ENCODE peak calls at places on chromosome 16, in nine cellular contexts. A is HCT116; B is SK-N-SH; U is pancreas; D is kidney; Y is heart right ventricle; X is endodermal cell; S is small intestine; C is CD8-positive, alpha-beta memory T cell. I is an unnamed sample.

GRCh38 chr16:56600398-56600999 is 7.9 kb upstream of the MT2A start:
- DNase-seq in X (peak; percentile 73), D (no peak), A (peak; percentile 55), S (peak; percentile 55), C (no peak), B (peak; percentile 72), Y (no peak), U (no peak), I (peak; percentile 41)

GRCh38 chr16:82156761-82157654 is 13.0 kb downstream of the MPHOSPH6 start:
- DNase-seq in Y (no peak), X (no peak), C (no peak), B (no peak), A (no peak), U (no peak), S (no peak), D (peak; percentile 73), I (no peak)

GRCh38 chr16:54493594-54493993 is 207.0 kb upstream of the IRX3 start:
- DNase-seq in C (no peak), A (no peak), B (no peak), S (no peak), Y (no peak), X (no peak), U (no peak), D (no peak), I (no peak)

GRCh38 chr16:86215979-86216585 is 294.2 kb upstream of the FOXF1 start:
- DNase-seq in C (no peak), A (no peak), Y (no peak), B (no peak), S (no peak), D (peak; percentile 22), X (no peak), U (peak; percentile 61), I (no peak)

GRCh38 chr16:84054916-84055315 is 12.3 kb upstream of the SLC38A8 start:
- DNase-seq in B (no peak), U (no peak), X (peak; percentile 84), S (no peak), Y (no peak), C (no peak), A (no peak), D (peak; percentile 45), I (no peak)

GRCh38 chr16:79169239-79169638 is 431.3 kb downstream of the MAF start:
- DNase-seq in S (no peak), X (peak; percentile 85), A (no peak), Y (no peak), U (no peak), C (no peak), D (no peak), B (no peak), I (no peak)

GRCh38 chr16:71846443-71846842 is 667 bp downstream of the ATXN1L start:
- DNase-seq in D (no peak), B (peak; percentile 27), A (no peak), S (peak; percentile 30), Y (no peak), X (peak; percentile 65), C (no peak), U (no peak), I (peak; percentile 15)

GRCh38 chr16:4315185-4316102 is at the start of gene GLIS2:
- DNase-seq in U (peak; percentile 82), D (peak; percentile 94), C (no peak), X (peak; percentile 90), Y (peak; percentile 71), S (no peak), A (peak; percentile 28), B (peak; percentile 94), I (no peak)

GRCh38 chr16:84603115-84603816 is 14.6 kb downstream of the COTL1 start:
- DNase-seq in A (peak; percentile 55), C (no peak), B (no peak), S (peak; percentile 20), Y (peak; percentile 58), D (peak; percentile 94), U (no peak), X (no peak), I (no peak)

GRCh38 chr16:89890886-89891657 is 17.7 kb downstream of the TCF25 start:
- DNase-seq in D (no peak), X (no peak), Y (no peak), U (peak; percentile 50), A (no peak), C (no peak), B (no peak), S (no peak), I (no peak)

GRCh38 chr16:89895482-89896250 is 22.3 kb downstream of the TCF25 start:
- DNase-seq in B (no peak), A (no peak), U (peak; percentile 26), S (no peak), C (no peak), Y (no peak), X (no peak), D (no peak), I (no peak)

GRCh38 chr16:89892055-89892630 is 18.8 kb downstream of the TCF25 start:
- DNase-seq in D (no peak), C (no peak), S (no peak), Y (no peak), B (no peak), X (no peak), A (no peak), U (peak; percentile 64), I (no peak)

GRCh38 chr16:89892635-89893034 is 19.2 kb downstream of the TCF25 start:
- DNase-seq in D (no peak), B (no peak), S (no peak), U (peak; percentile 46), C (no peak), Y (no peak), A (no peak), X (no peak), I (no peak)

DNA sequence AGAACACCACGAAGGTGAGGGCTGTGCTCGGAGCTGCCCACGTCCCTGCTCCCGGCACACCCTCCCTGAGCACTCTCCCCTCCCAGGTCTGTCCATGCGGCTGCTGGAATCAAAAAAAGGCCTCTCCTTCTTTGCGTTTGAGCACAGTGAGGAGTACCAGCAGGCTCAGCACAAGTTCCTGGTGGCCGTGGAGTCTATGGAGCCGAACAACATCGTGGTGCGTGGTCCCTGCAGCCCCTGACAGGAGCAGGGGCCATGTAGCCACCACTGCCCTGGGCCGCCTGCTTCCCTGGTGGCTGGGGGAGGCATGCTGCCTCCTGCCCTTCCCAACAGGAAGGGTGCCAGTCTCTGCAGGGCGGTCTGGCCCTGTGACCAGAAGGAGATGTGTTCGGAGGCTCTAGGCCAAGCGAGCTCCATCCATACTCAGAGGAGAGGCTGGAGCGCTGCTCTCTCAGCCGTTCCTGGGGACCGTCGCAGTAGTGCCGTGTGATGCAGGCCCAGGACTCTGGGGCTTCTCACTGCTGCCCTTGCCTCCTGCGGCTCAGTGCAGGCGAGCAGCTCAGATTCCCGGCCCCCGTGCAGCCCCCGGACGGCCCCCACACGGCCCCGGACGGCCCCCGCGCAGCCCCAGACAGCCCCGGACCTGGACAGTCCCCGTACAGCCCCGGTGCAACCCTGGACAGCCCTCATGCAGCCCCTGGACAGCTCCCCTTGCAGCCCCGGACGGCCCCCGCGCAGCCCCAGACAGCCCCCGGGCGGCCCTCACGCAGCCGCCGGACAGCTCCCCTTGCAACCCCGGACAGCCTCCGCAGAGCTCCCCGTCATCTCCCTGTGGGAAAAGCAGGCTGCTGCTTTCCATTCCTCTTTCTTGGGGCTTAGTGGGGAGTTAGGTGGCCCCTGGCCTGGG is 20.5 kb downstream of the TCF25 start:
- DNase-seq in D (no peak), X (no peak), C (no peak), Y (no peak), U (peak; percentile 67), B (no peak), A (no peak), S (no peak), I (no peak)
- H3K27ac ChIP-seq in D (no peak overlapping the region), X (no peak overlapping the region), C (no peak overlapping the region), Y (no peak overlapping the region), U (no peak overlapping the region), B (no peak overlapping the region), A (no peak overlapping the region), S (no peak overlapping the region), I (no peak overlapping the region)

GRCh38 chr16:49491111-49491670 is 117.6 kb downstream of the C16orf78 start:
- DNase-seq in Y (no peak), S (no peak), C (no peak), U (no peak), B (no peak), D (no peak), A (no peak), X (no peak), I (no peak)
- H3K4me3 ChIP-seq in Y (peak overlapping the region; percentile 45), S (no peak overlapping the region), C (no peak overlapping the region), U (no peak overlapping the region), B (no peak overlapping the region), D (peak overlapping the region; percentile 68), A (no peak overlapping the region), X (no peak overlapping the region), I (no peak overlapping the region)

DNA sequence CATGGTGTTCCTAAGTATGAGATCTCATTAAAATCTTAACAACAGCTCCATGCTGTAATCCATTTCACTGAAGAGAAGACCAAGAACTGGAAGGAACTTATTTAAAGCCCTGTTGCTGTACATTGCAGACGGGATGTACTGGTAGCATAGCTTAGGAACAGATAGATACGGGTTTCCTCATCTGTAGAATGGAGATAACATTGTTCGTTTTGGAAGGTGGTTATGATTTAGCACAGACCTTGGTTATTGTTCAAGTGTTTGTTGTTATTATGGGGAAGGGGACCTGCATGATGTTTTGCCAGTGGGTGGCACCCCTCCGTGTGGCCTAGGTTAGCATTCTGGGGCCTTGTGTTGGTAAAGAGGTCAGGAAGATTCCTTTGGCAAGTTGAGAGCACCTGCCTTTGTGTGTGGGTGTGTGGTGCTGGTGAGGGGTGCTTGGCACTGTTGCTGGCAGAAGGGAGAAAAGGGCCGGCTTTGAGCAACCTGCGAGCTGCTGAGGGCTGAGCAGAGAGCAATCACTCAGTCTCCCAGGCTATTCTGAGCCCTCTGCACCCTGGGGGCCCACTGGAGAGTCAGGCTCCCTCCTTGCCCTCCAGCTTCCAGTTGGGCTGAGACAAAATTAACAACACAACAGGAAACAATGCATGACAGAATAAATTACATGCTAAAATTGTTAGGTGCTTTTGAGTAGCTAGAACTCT is 2.3 kb downstream of the TAOK2 start:
- DNase-seq in B (no peak), U (no peak), Y (no peak), A (no peak), S (no peak), C (no peak), X (no peak), D (no peak), I (no peak)
- H3K27ac ChIP-seq in B (no peak overlapping the region), U (no peak overlapping the region), Y (peak overlapping the region; percentile 98), A (no peak overlapping the region), S (no peak overlapping the region), C (no peak overlapping the region), X (no peak overlapping the region), D (peak overlapping the region; percentile 32), I (peak overlapping the region; percentile 86)

GRCh38 chr16:89869911-89870310 is 3.5 kb upstream of the TCF25 start:
- DNase-seq in X (no peak), C (no peak), D (no peak), U (no peak), B (no peak), A (no peak), S (no peak), Y (no peak), I (no peak)

GRCh38 chr16:89870440-89870839 is 3.0 kb upstream of the TCF25 start:
- DNase-seq in B (no peak), S (no peak), U (no peak), C (no peak), D (no peak), Y (no peak), A (no peak), X (no peak), I (no peak)

GRCh38 chr16:89873109-89873821 is at the start of gene TCF25:
- DNase-seq in X (peak; percentile 96), D (peak; percentile 96), S (peak; percentile 89), C (peak; percentile 86), Y (peak; percentile 83), B (peak; percentile 99), A (peak; percentile 83), U (peak; percentile 95), I (peak; percentile 83)

GRCh38 chr16:89871895-89872294 is 1.5 kb upstream of the TCF25 start:
- DNase-seq in S (no peak), C (no peak), A (no peak), B (no peak), D (no peak), X (no peak), U (no peak), Y (no peak), I (no peak)

GRCh38 chr16:89873822-89874689 is 664 bp downstream of the TCF25 start:
- DNase-seq in C (peak; percentile 90), Y (peak; percentile 95), S (peak; percentile 95), A (peak; percentile 94), D (peak; percentile 99), X (peak; percentile 98), B (peak; percentile 98), U (peak; percentile 98), I (peak; percentile 94)
- H3K4me3 ChIP-seq in C (peak overlapping the region; percentile 82), Y (peak overlapping the region; percentile 90), S (peak overlapping the region; percentile 86), A (peak overlapping the region; percentile 87), D (peak overlapping the region; percentile 79), X (peak overlapping the region; percentile 81), B (peak overlapping the region; percentile 81), U (peak overlapping the region; percentile 93), I (no peak overlapping the region)